ENCODE peak calls at places on chromosome 6, in ten cellular contexts. One of them, this sample, is unnamed.

GRCh38 chr6:109527989-109528388 is 45.0 kb upstream of the ZBTB24 start:
- DNase-seq in stimulated activated CD8-positive, alpha-beta memory T cell treated with anti-CD3 and anti-CD28 coated beads, Interleukin-4, amount 100 ng/mL, for 1 hour: no peak
- DNase-seq in activated CD8-positive, alpha-beta memory T cell treated with anti-CD3 and anti-CD28 coated beads, Interleukin-2, amount 10 ng/mL, durations not matched to agents 7 days and 5 days: no peak
- DNase-seq in AG04450: no peak
- DNase-seq in astrocyte: no peak
- DNase-seq in GM12865: peak
- DNase-seq in NCI-H2081: no peak
- DNase-seq in nucleus accumbens: no peak
- DNase-seq in Kasumi-1: peak
- DNase-seq in LNCaP clone FGC: no peak
- DNase-seq in this sample: no peak

GRCh38 chr6:69105288-69105687 is 470.2 kb downstream of the ADGRB3 start:
- DNase-seq in stimulated activated CD8-positive, alpha-beta memory T cell treated with anti-CD3 and anti-CD28 coated beads, Interleukin-4, amount 100 ng/mL, for 1 hour: no peak
- DNase-seq in activated CD8-positive, alpha-beta memory T cell treated with anti-CD3 and anti-CD28 coated beads, Interleukin-2, amount 10 ng/mL, durations not matched to agents 7 days and 5 days: no peak
- DNase-seq in AG04450: no peak
- DNase-seq in astrocyte: no peak
- DNase-seq in GM12865: no peak
- DNase-seq in NCI-H2081: no peak
- DNase-seq in nucleus accumbens: no peak
- DNase-seq in Kasumi-1: no peak
- DNase-seq in LNCaP clone FGC: no peak
- DNase-seq in this sample: peak

GRCh38 chr6:163735076-163735475 is 320.6 kb downstream of the QKI start:
- DNase-seq in stimulated activated CD8-positive, alpha-beta memory T cell treated with anti-CD3 and anti-CD28 coated beads, Interleukin-4, amount 100 ng/mL, for 1 hour: no peak
- DNase-seq in activated CD8-positive, alpha-beta memory T cell treated with anti-CD3 and anti-CD28 coated beads, Interleukin-2, amount 10 ng/mL, durations not matched to agents 7 days and 5 days: no peak
- DNase-seq in AG04450: no peak
- DNase-seq in astrocyte: no peak
- DNase-seq in GM12865: no peak
- DNase-seq in NCI-H2081: no peak
- DNase-seq in nucleus accumbens: no peak
- DNase-seq in Kasumi-1: no peak
- DNase-seq in LNCaP clone FGC: no peak
- DNase-seq in this sample: no peak

GRCh38 chr6:54710430-54710829 is 136.1 kb upstream of the FAM83B start:
- DNase-seq in stimulated activated CD8-positive, alpha-beta memory T cell treated with anti-CD3 and anti-CD28 coated beads, Interleukin-4, amount 100 ng/mL, for 1 hour: no peak
- DNase-seq in activated CD8-positive, alpha-beta memory T cell treated with anti-CD3 and anti-CD28 coated beads, Interleukin-2, amount 10 ng/mL, durations not matched to agents 7 days and 5 days: no peak
- DNase-seq in AG04450: no peak
- DNase-seq in astrocyte: no peak
- DNase-seq in GM12865: no peak
- DNase-seq in NCI-H2081: no peak
- DNase-seq in nucleus accumbens: no peak
- DNase-seq in Kasumi-1: no peak
- DNase-seq in LNCaP clone FGC: peak
- DNase-seq in this sample: no peak

GRCh38 chr6:169965657-169966311 is 214.4 kb downstream of the ERMARD start:
- DNase-seq in stimulated activated CD8-positive, alpha-beta memory T cell treated with anti-CD3 and anti-CD28 coated beads, Interleukin-4, amount 100 ng/mL, for 1 hour: no peak
- DNase-seq in activated CD8-positive, alpha-beta memory T cell treated with anti-CD3 and anti-CD28 coated beads, Interleukin-2, amount 10 ng/mL, durations not matched to agents 7 days and 5 days: peak
- DNase-seq in AG04450: no peak
- DNase-seq in astrocyte: no peak
- DNase-seq in GM12865: no peak
- DNase-seq in NCI-H2081: no peak
- DNase-seq in nucleus accumbens: no peak
- DNase-seq in Kasumi-1: no peak
- DNase-seq in LNCaP clone FGC: no peak
- DNase-seq in this sample: no peak

GRCh38 chr6:13395272-13396237 is 67.2 kb upstream of the TBC1D7 start:
- DNase-seq in stimulated activated CD8-positive, alpha-beta memory T cell treated with anti-CD3 and anti-CD28 coated beads, Interleukin-4, amount 100 ng/mL, for 1 hour: no peak
- DNase-seq in activated CD8-positive, alpha-beta memory T cell treated with anti-CD3 and anti-CD28 coated beads, Interleukin-2, amount 10 ng/mL, durations not matched to agents 7 days and 5 days: no peak
- DNase-seq in AG04450: peak
- DNase-seq in astrocyte: peak
- DNase-seq in GM12865: peak
- DNase-seq in NCI-H2081: peak
- DNase-seq in nucleus accumbens: peak
- DNase-seq in Kasumi-1: peak
- DNase-seq in LNCaP clone FGC: peak
- DNase-seq in this sample: peak

GRCh38 chr6:44074383-44075136 is 52.7 kb downstream of the MRPL14 start:
- DNase-seq in stimulated activated CD8-positive, alpha-beta memory T cell treated with anti-CD3 and anti-CD28 coated beads, Interleukin-4, amount 100 ng/mL, for 1 hour: peak
- DNase-seq in activated CD8-positive, alpha-beta memory T cell treated with anti-CD3 and anti-CD28 coated beads, Interleukin-2, amount 10 ng/mL, durations not matched to agents 7 days and 5 days: peak
- DNase-seq in AG04450: peak
- DNase-seq in astrocyte: peak
- DNase-seq in GM12865: peak
- DNase-seq in NCI-H2081: no peak
- DNase-seq in nucleus accumbens: no peak
- DNase-seq in Kasumi-1: no peak
- DNase-seq in LNCaP clone FGC: no peak
- DNase-seq in this sample: peak

GRCh38 chr6:124541601-124542000 is 420.6 kb upstream of the RNF217 start:
- DNase-seq in stimulated activated CD8-positive, alpha-beta memory T cell treated with anti-CD3 and anti-CD28 coated beads, Interleukin-4, amount 100 ng/mL, for 1 hour: no peak
- DNase-seq in activated CD8-positive, alpha-beta memory T cell treated with anti-CD3 and anti-CD28 coated beads, Interleukin-2, amount 10 ng/mL, durations not matched to agents 7 days and 5 days: no peak
- DNase-seq in AG04450: no peak
- DNase-seq in astrocyte: no peak
- DNase-seq in GM12865: no peak
- DNase-seq in NCI-H2081: no peak
- DNase-seq in nucleus accumbens: no peak
- DNase-seq in Kasumi-1: no peak
- DNase-seq in LNCaP clone FGC: no peak
- DNase-seq in this sample: no peak

GRCh38 chr6:37354526-37355384 is 972 bp downstream of the RNF8 start:
- DNase-seq in stimulated activated CD8-positive, alpha-beta memory T cell treated with anti-CD3 and anti-CD28 coated beads, Interleukin-4, amount 100 ng/mL, for 1 hour: no peak
- DNase-seq in activated CD8-positive, alpha-beta memory T cell treated with anti-CD3 and anti-CD28 coated beads, Interleukin-2, amount 10 ng/mL, durations not matched to agents 7 days and 5 days: peak
- DNase-seq in AG04450: no peak
- DNase-seq in astrocyte: no peak
- DNase-seq in GM12865: peak
- DNase-seq in NCI-H2081: no peak
- DNase-seq in nucleus accumbens: no peak
- DNase-seq in Kasumi-1: peak
- DNase-seq in LNCaP clone FGC: no peak
- DNase-seq in this sample: no peak

GRCh38 chr6:15524736-15525401 is 138.0 kb downstream of the DTNBP1 start:
- DNase-seq in stimulated activated CD8-positive, alpha-beta memory T cell treated with anti-CD3 and anti-CD28 coated beads, Interleukin-4, amount 100 ng/mL, for 1 hour: no peak
- DNase-seq in activated CD8-positive, alpha-beta memory T cell treated with anti-CD3 and anti-CD28 coated beads, Interleukin-2, amount 10 ng/mL, durations not matched to agents 7 days and 5 days: no peak
- DNase-seq in AG04450: no peak
- DNase-seq in astrocyte: no peak
- DNase-seq in GM12865: no peak
- DNase-seq in NCI-H2081: no peak
- DNase-seq in nucleus accumbens: no peak
- DNase-seq in Kasumi-1: no peak
- DNase-seq in LNCaP clone FGC: no peak
- DNase-seq in this sample: no peak

GRCh38 chr6:33812669-33813068 is 8.9 kb upstream of the MLN start:
- DNase-seq in stimulated activated CD8-positive, alpha-beta memory T cell treated with anti-CD3 and anti-CD28 coated beads, Interleukin-4, amount 100 ng/mL, for 1 hour: no peak
- DNase-seq in activated CD8-positive, alpha-beta memory T cell treated with anti-CD3 and anti-CD28 coated beads, Interleukin-2, amount 10 ng/mL, durations not matched to agents 7 days and 5 days: peak
- DNase-seq in AG04450: no peak
- DNase-seq in astrocyte: peak
- DNase-seq in GM12865: peak
- DNase-seq in NCI-H2081: peak
- DNase-seq in nucleus accumbens: no peak
- DNase-seq in Kasumi-1: peak
- DNase-seq in LNCaP clone FGC: no peak
- DNase-seq in this sample: peak

GRCh38 chr6:135722679-135723078 is 128.8 kb upstream of the PDE7B start:
- DNase-seq in stimulated activated CD8-positive, alpha-beta memory T cell treated with anti-CD3 and anti-CD28 coated beads, Interleukin-4, amount 100 ng/mL, for 1 hour: no peak
- DNase-seq in activated CD8-positive, alpha-beta memory T cell treated with anti-CD3 and anti-CD28 coated beads, Interleukin-2, amount 10 ng/mL, durations not matched to agents 7 days and 5 days: no peak
- DNase-seq in AG04450: peak
- DNase-seq in astrocyte: peak
- DNase-seq in GM12865: no peak
- DNase-seq in NCI-H2081: no peak
- DNase-seq in nucleus accumbens: no peak
- DNase-seq in Kasumi-1: no peak
- DNase-seq in LNCaP clone FGC: no peak
- DNase-seq in this sample: peak

GRCh38 chr6:108068618-108069017 is 5.9 kb downstream of the OSTM1 start:
- DNase-seq in stimulated activated CD8-positive, alpha-beta memory T cell treated with anti-CD3 and anti-CD28 coated beads, Interleukin-4, amount 100 ng/mL, for 1 hour: no peak
- DNase-seq in activated CD8-positive, alpha-beta memory T cell treated with anti-CD3 and anti-CD28 coated beads, Interleukin-2, amount 10 ng/mL, durations not matched to agents 7 days and 5 days: peak
- DNase-seq in AG04450: no peak
- DNase-seq in astrocyte: no peak
- DNase-seq in GM12865: peak
- DNase-seq in NCI-H2081: no peak
- DNase-seq in nucleus accumbens: no peak
- DNase-seq in Kasumi-1: no peak
- DNase-seq in LNCaP clone FGC: no peak
- DNase-seq in this sample: no peak

GRCh38 chr6:31356216-31356945 is 598 bp downstream of the HLA-B start:
- DNase-seq in stimulated activated CD8-positive, alpha-beta memory T cell treated with anti-CD3 and anti-CD28 coated beads, Interleukin-4, amount 100 ng/mL, for 1 hour: no peak
- DNase-seq in activated CD8-positive, alpha-beta memory T cell treated with anti-CD3 and anti-CD28 coated beads, Interleukin-2, amount 10 ng/mL, durations not matched to agents 7 days and 5 days: peak
- DNase-seq in AG04450: no peak
- DNase-seq in astrocyte: no peak
- DNase-seq in GM12865: peak
- DNase-seq in NCI-H2081: no peak
- DNase-seq in nucleus accumbens: no peak
- DNase-seq in Kasumi-1: no peak
- DNase-seq in LNCaP clone FGC: no peak
- DNase-seq in this sample: no peak

GRCh38 chr6:151497935-151498726 is 4.3 kb downstream of the CCDC170 start:
- DNase-seq in stimulated activated CD8-positive, alpha-beta memory T cell treated with anti-CD3 and anti-CD28 coated beads, Interleukin-4, amount 100 ng/mL, for 1 hour: no peak
- DNase-seq in activated CD8-positive, alpha-beta memory T cell treated with anti-CD3 and anti-CD28 coated beads, Interleukin-2, amount 10 ng/mL, durations not matched to agents 7 days and 5 days: no peak
- DNase-seq in AG04450: no peak
- DNase-seq in astrocyte: no peak
- DNase-seq in GM12865: peak
- DNase-seq in NCI-H2081: no peak
- DNase-seq in nucleus accumbens: no peak
- DNase-seq in Kasumi-1: peak
- DNase-seq in LNCaP clone FGC: no peak
- DNase-seq in this sample: no peak

GRCh38 chr6:3473773-3474172 is 16.9 kb upstream of the SLC22A23 start:
- DNase-seq in stimulated activated CD8-positive, alpha-beta memory T cell treated with anti-CD3 and anti-CD28 coated beads, Interleukin-4, amount 100 ng/mL, for 1 hour: no peak
- DNase-seq in activated CD8-positive, alpha-beta memory T cell treated with anti-CD3 and anti-CD28 coated beads, Interleukin-2, amount 10 ng/mL, durations not matched to agents 7 days and 5 days: no peak
- DNase-seq in AG04450: no peak
- DNase-seq in astrocyte: no peak
- DNase-seq in GM12865: no peak
- DNase-seq in NCI-H2081: peak
- DNase-seq in nucleus accumbens: no peak
- DNase-seq in Kasumi-1: no peak
- DNase-seq in LNCaP clone FGC: no peak
- DNase-seq in this sample: no peak

GRCh38 chr6:137240168-137240567 is 21.0 kb upstream of the IFNGR1 start:
- DNase-seq in stimulated activated CD8-positive, alpha-beta memory T cell treated with anti-CD3 and anti-CD28 coated beads, Interleukin-4, amount 100 ng/mL, for 1 hour: no peak
- DNase-seq in activated CD8-positive, alpha-beta memory T cell treated with anti-CD3 and anti-CD28 coated beads, Interleukin-2, amount 10 ng/mL, durations not matched to agents 7 days and 5 days: no peak
- DNase-seq in AG04450: peak
- DNase-seq in astrocyte: peak
- DNase-seq in GM12865: no peak
- DNase-seq in NCI-H2081: no peak
- DNase-seq in nucleus accumbens: no peak
- DNase-seq in Kasumi-1: peak
- DNase-seq in LNCaP clone FGC: no peak
- DNase-seq in this sample: peak

GRCh38 chr6:111871725-111872520 is 1.3 kb downstream of the FYN start:
- DNase-seq in stimulated activated CD8-positive, alpha-beta memory T cell treated with anti-CD3 and anti-CD28 coated beads, Interleukin-4, amount 100 ng/mL, for 1 hour: no peak
- DNase-seq in activated CD8-positive, alpha-beta memory T cell treated with anti-CD3 and anti-CD28 coated beads, Interleukin-2, amount 10 ng/mL, durations not matched to agents 7 days and 5 days: peak
- DNase-seq in AG04450: no peak
- DNase-seq in astrocyte: no peak
- DNase-seq in GM12865: peak
- DNase-seq in NCI-H2081: peak
- DNase-seq in nucleus accumbens: peak
- DNase-seq in Kasumi-1: peak
- DNase-seq in LNCaP clone FGC: no peak
- DNase-seq in this sample: no peak

GRCh38 chr6:133108377-133108776 is 132.8 kb upstream of the EYA4 start:
- DNase-seq in stimulated activated CD8-positive, alpha-beta memory T cell treated with anti-CD3 and anti-CD28 coated beads, Interleukin-4, amount 100 ng/mL, for 1 hour: no peak
- DNase-seq in activated CD8-positive, alpha-beta memory T cell treated with anti-CD3 and anti-CD28 coated beads, Interleukin-2, amount 10 ng/mL, durations not matched to agents 7 days and 5 days: no peak
- DNase-seq in AG04450: no peak
- DNase-seq in astrocyte: no peak
- DNase-seq in GM12865: no peak
- DNase-seq in NCI-H2081: no peak
- DNase-seq in nucleus accumbens: no peak
- DNase-seq in Kasumi-1: no peak
- DNase-seq in LNCaP clone FGC: no peak
- DNase-seq in this sample: no peak

GRCh38 chr6:108363756-108364356 is 69.0 kb downstream of the AFG1L start:
- DNase-seq in stimulated activated CD8-positive, alpha-beta memory T cell treated with anti-CD3 and anti-CD28 coated beads, Interleukin-4, amount 100 ng/mL, for 1 hour: no peak
- DNase-seq in activated CD8-positive, alpha-beta memory T cell treated with anti-CD3 and anti-CD28 coated beads, Interleukin-2, amount 10 ng/mL, durations not matched to agents 7 days and 5 days: no peak
- DNase-seq in AG04450: no peak
- DNase-seq in astrocyte: peak
- DNase-seq in GM12865: peak
- DNase-seq in NCI-H2081: no peak
- DNase-seq in nucleus accumbens: no peak
- DNase-seq in Kasumi-1: no peak
- DNase-seq in LNCaP clone FGC: no peak
- DNase-seq in this sample: no peak

GRCh38 chr6:33945931-33946330 is 142.1 kb upstream of the MLN start:
- DNase-seq in stimulated activated CD8-positive, alpha-beta memory T cell treated with anti-CD3 and anti-CD28 coated beads, Interleukin-4, amount 100 ng/mL, for 1 hour: no peak
- DNase-seq in activated CD8-positive, alpha-beta memory T cell treated with anti-CD3 and anti-CD28 coated beads, Interleukin-2, amount 10 ng/mL, durations not matched to agents 7 days and 5 days: no peak
- DNase-seq in AG04450: no peak
- DNase-seq in astrocyte: no peak
- DNase-seq in GM12865: no peak
- DNase-seq in NCI-H2081: no peak
- DNase-seq in nucleus accumbens: no peak
- DNase-seq in Kasumi-1: no peak
- DNase-seq in LNCaP clone FGC: no peak
- DNase-seq in this sample: no peak

GRCh38 chr6:52288216-52288615 is 3.7 kb upstream of the MCM3 start:
- DNase-seq in stimulated activated CD8-positive, alpha-beta memory T cell treated with anti-CD3 and anti-CD28 coated beads, Interleukin-4, amount 100 ng/mL, for 1 hour: no peak
- DNase-seq in activated CD8-positive, alpha-beta memory T cell treated with anti-CD3 and anti-CD28 coated beads, Interleukin-2, amount 10 ng/mL, durations not matched to agents 7 days and 5 days: no peak
- DNase-seq in AG04450: no peak
- DNase-seq in astrocyte: no peak
- DNase-seq in GM12865: no peak
- DNase-seq in NCI-H2081: no peak
- DNase-seq in nucleus accumbens: no peak
- DNase-seq in Kasumi-1: no peak
- DNase-seq in LNCaP clone FGC: no peak
- DNase-seq in this sample: no peak

GRCh38 chr6:37146735-37147157 is 23.2 kb upstream of the PIM1 start:
- DNase-seq in stimulated activated CD8-positive, alpha-beta memory T cell treated with anti-CD3 and anti-CD28 coated beads, Interleukin-4, amount 100 ng/mL, for 1 hour: no peak
- DNase-seq in activated CD8-positive, alpha-beta memory T cell treated with anti-CD3 and anti-CD28 coated beads, Interleukin-2, amount 10 ng/mL, durations not matched to agents 7 days and 5 days: no peak
- DNase-seq in AG04450: no peak
- DNase-seq in astrocyte: no peak
- DNase-seq in GM12865: no peak
- DNase-seq in NCI-H2081: no peak
- DNase-seq in nucleus accumbens: no peak
- DNase-seq in Kasumi-1: no peak
- DNase-seq in LNCaP clone FGC: no peak
- DNase-seq in this sample: no peak

GRCh38 chr6:165577556-165577955 is 85.5 kb downstream of the PDE10A start:
- DNase-seq in stimulated activated CD8-positive, alpha-beta memory T cell treated with anti-CD3 and anti-CD28 coated beads, Interleukin-4, amount 100 ng/mL, for 1 hour: no peak
- DNase-seq in activated CD8-positive, alpha-beta memory T cell treated with anti-CD3 and anti-CD28 coated beads, Interleukin-2, amount 10 ng/mL, durations not matched to agents 7 days and 5 days: no peak
- DNase-seq in AG04450: no peak
- DNase-seq in astrocyte: no peak
- DNase-seq in GM12865: no peak
- DNase-seq in NCI-H2081: no peak
- DNase-seq in nucleus accumbens: no peak
- DNase-seq in Kasumi-1: no peak
- DNase-seq in LNCaP clone FGC: no peak
- DNase-seq in this sample: no peak

GRCh38 chr6:85451586-85452306 is 1.9 kb downstream of the NT5E start:
- DNase-seq in stimulated activated CD8-positive, alpha-beta memory T cell treated with anti-CD3 and anti-CD28 coated beads, Interleukin-4, amount 100 ng/mL, for 1 hour: no peak
- DNase-seq in activated CD8-positive, alpha-beta memory T cell treated with anti-CD3 and anti-CD28 coated beads, Interleukin-2, amount 10 ng/mL, durations not matched to agents 7 days and 5 days: no peak
- DNase-seq in AG04450: no peak
- DNase-seq in astrocyte: no peak
- DNase-seq in GM12865: no peak
- DNase-seq in NCI-H2081: no peak
- DNase-seq in nucleus accumbens: no peak
- DNase-seq in Kasumi-1: no peak
- DNase-seq in LNCaP clone FGC: no peak
- DNase-seq in this sample: no peak

GRCh38 chr6:162481938-162482337 is 245.6 kb downstream of the PRKN start:
- DNase-seq in stimulated activated CD8-positive, alpha-beta memory T cell treated with anti-CD3 and anti-CD28 coated beads, Interleukin-4, amount 100 ng/mL, for 1 hour: no peak
- DNase-seq in activated CD8-positive, alpha-beta memory T cell treated with anti-CD3 and anti-CD28 coated beads, Interleukin-2, amount 10 ng/mL, durations not matched to agents 7 days and 5 days: no peak
- DNase-seq in AG04450: no peak
- DNase-seq in astrocyte: no peak
- DNase-seq in GM12865: no peak
- DNase-seq in NCI-H2081: no peak
- DNase-seq in nucleus accumbens: no peak
- DNase-seq in Kasumi-1: no peak
- DNase-seq in LNCaP clone FGC: no peak
- DNase-seq in this sample: no peak

GRCh38 chr6:165663283-165663735 is 268 bp upstream of the PDE10A start:
- DNase-seq in stimulated activated CD8-positive, alpha-beta memory T cell treated with anti-CD3 and anti-CD28 coated beads, Interleukin-4, amount 100 ng/mL, for 1 hour: no peak
- DNase-seq in activated CD8-positive, alpha-beta memory T cell treated with anti-CD3 and anti-CD28 coated beads, Interleukin-2, amount 10 ng/mL, durations not matched to agents 7 days and 5 days: no peak
- DNase-seq in AG04450: no peak
- DNase-seq in astrocyte: no peak
- DNase-seq in GM12865: no peak
- DNase-seq in NCI-H2081: no peak
- DNase-seq in nucleus accumbens: no peak
- DNase-seq in Kasumi-1: no peak
- DNase-seq in LNCaP clone FGC: no peak
- DNase-seq in this sample: no peak

GRCh38 chr6:40788661-40789111 is 201.5 kb upstream of the LRFN2 start:
- DNase-seq in stimulated activated CD8-positive, alpha-beta memory T cell treated with anti-CD3 and anti-CD28 coated beads, Interleukin-4, amount 100 ng/mL, for 1 hour: no peak
- DNase-seq in activated CD8-positive, alpha-beta memory T cell treated with anti-CD3 and anti-CD28 coated beads, Interleukin-2, amount 10 ng/mL, durations not matched to agents 7 days and 5 days: no peak
- DNase-seq in AG04450: no peak
- DNase-seq in astrocyte: peak
- DNase-seq in GM12865: no peak
- DNase-seq in NCI-H2081: no peak
- DNase-seq in nucleus accumbens: no peak
- DNase-seq in Kasumi-1: no peak
- DNase-seq in LNCaP clone FGC: no peak
- DNase-seq in this sample: peak